ENCODE peak calls at places on chromosomes 2 and 18, in ten cellular contexts. One of them, this sample, is unnamed.

GRCh38 chr2:120522151-120522751 is 176.3 kb downstream of the INHBB start:
- DNase-seq in testis: peak
- DNase-seq in gastrocnemius medialis: no peak
- DNase-seq in esophagus squamous epithelium: no peak
- DNase-seq in body of pancreas: no peak
- DNase-seq in A549: no peak
- DNase-seq in stomach: no peak
- DNase-seq in right lobe of liver: no peak
- DNase-seq in endothelial cell of umbilical vein: no peak
- DNase-seq in suprapubic skin: no peak
- DNase-seq in this sample: no peak

GRCh38 chr2:137165968-137166367 is 400.6 kb downstream of the THSD7B start:
- DNase-seq in testis: no peak
- DNase-seq in gastrocnemius medialis: no peak
- DNase-seq in esophagus squamous epithelium: no peak
- DNase-seq in body of pancreas: no peak
- DNase-seq in A549: no peak
- DNase-seq in stomach: no peak
- DNase-seq in right lobe of liver: no peak
- DNase-seq in endothelial cell of umbilical vein: no peak
- DNase-seq in suprapubic skin: no peak
- DNase-seq in this sample: no peak

GRCh38 chr2:203830294-203831055 is 37.1 kb upstream of the CTLA4 start:
- DNase-seq in testis: no peak
- DNase-seq in gastrocnemius medialis: no peak
- DNase-seq in esophagus squamous epithelium: no peak
- DNase-seq in body of pancreas: no peak
- DNase-seq in A549: no peak
- DNase-seq in stomach: no peak
- DNase-seq in right lobe of liver: no peak
- DNase-seq in endothelial cell of umbilical vein: no peak
- DNase-seq in suprapubic skin: no peak
- DNase-seq in this sample: no peak

GRCh38 chr2:172412996-172413492 is 14.3 kb upstream of the ITGA6 start:
- DNase-seq in testis: no peak
- DNase-seq in gastrocnemius medialis: no peak
- DNase-seq in esophagus squamous epithelium: no peak
- DNase-seq in body of pancreas: no peak
- DNase-seq in A549: no peak
- DNase-seq in stomach: no peak
- DNase-seq in right lobe of liver: no peak
- DNase-seq in endothelial cell of umbilical vein: no peak
- DNase-seq in suprapubic skin: no peak
- DNase-seq in this sample: no peak

GRCh38 chr18:74714796-74715195 is 117.1 kb downstream of the ZNF407 start:
- DNase-seq in testis: no peak
- DNase-seq in gastrocnemius medialis: no peak
- DNase-seq in esophagus squamous epithelium: no peak
- DNase-seq in body of pancreas: no peak
- DNase-seq in A549: no peak
- DNase-seq in stomach: no peak
- DNase-seq in right lobe of liver: no peak
- DNase-seq in endothelial cell of umbilical vein: no peak
- DNase-seq in suprapubic skin: no peak
- DNase-seq in this sample: no peak

GRCh38 chr2:113111823-113112287 is 15.5 kb upstream of the IL1RN start:
- DNase-seq in testis: no peak
- DNase-seq in gastrocnemius medialis: no peak
- DNase-seq in esophagus squamous epithelium: no peak
- DNase-seq in body of pancreas: no peak
- DNase-seq in A549: no peak
- DNase-seq in stomach: no peak
- DNase-seq in right lobe of liver: no peak
- DNase-seq in endothelial cell of umbilical vein: no peak
- DNase-seq in suprapubic skin: no peak
- DNase-seq in this sample: no peak

GRCh38 chr18:72652990-72653593 is 109.0 kb upstream of the CBLN2 start:
- DNase-seq in testis: peak
- DNase-seq in gastrocnemius medialis: no peak
- DNase-seq in esophagus squamous epithelium: no peak
- DNase-seq in body of pancreas: peak
- DNase-seq in A549: peak
- DNase-seq in stomach: no peak
- DNase-seq in right lobe of liver: no peak
- DNase-seq in endothelial cell of umbilical vein: peak
- DNase-seq in suprapubic skin: no peak
- DNase-seq in this sample: no peak

GRCh38 chr2:7748717-7749415 is 831.7 kb downstream of the RNF144A start:
- DNase-seq in testis: no peak
- DNase-seq in gastrocnemius medialis: no peak
- DNase-seq in esophagus squamous epithelium: no peak
- DNase-seq in body of pancreas: no peak
- DNase-seq in A549: no peak
- DNase-seq in stomach: no peak
- DNase-seq in right lobe of liver: no peak
- DNase-seq in endothelial cell of umbilical vein: no peak
- DNase-seq in suprapubic skin: no peak
- DNase-seq in this sample: peak

GRCh38 chr2:9555338-9556120 is at the start of gene ADAM17:
- DNase-seq in testis: peak
- DNase-seq in gastrocnemius medialis: peak
- DNase-seq in esophagus squamous epithelium: peak
- DNase-seq in body of pancreas: peak
- DNase-seq in A549: peak
- DNase-seq in stomach: peak
- DNase-seq in right lobe of liver: peak
- DNase-seq in endothelial cell of umbilical vein: peak
- DNase-seq in suprapubic skin: peak
- DNase-seq in this sample: peak

GRCh38 chr2:28080911-28081310 is 190.4 kb downstream of the BABAM2 start:
- DNase-seq in testis: peak
- DNase-seq in gastrocnemius medialis: no peak
- DNase-seq in esophagus squamous epithelium: no peak
- DNase-seq in body of pancreas: no peak
- DNase-seq in A549: peak
- DNase-seq in stomach: no peak
- DNase-seq in right lobe of liver: no peak
- DNase-seq in endothelial cell of umbilical vein: peak
- DNase-seq in suprapubic skin: no peak
- DNase-seq in this sample: peak

GRCh38 chr2:221096651-221097567 is 475.2 kb downstream of the EPHA4 start:
- DNase-seq in testis: no peak
- DNase-seq in gastrocnemius medialis: no peak
- DNase-seq in esophagus squamous epithelium: no peak
- DNase-seq in body of pancreas: no peak
- DNase-seq in A549: no peak
- DNase-seq in stomach: no peak
- DNase-seq in right lobe of liver: no peak
- DNase-seq in endothelial cell of umbilical vein: peak
- DNase-seq in suprapubic skin: no peak
- DNase-seq in this sample: no peak

GRCh38 chr2:71066856-71067255 is 1.6 kb upstream of the NAGK start:
- DNase-seq in testis: no peak
- DNase-seq in gastrocnemius medialis: no peak
- DNase-seq in esophagus squamous epithelium: no peak
- DNase-seq in body of pancreas: no peak
- DNase-seq in A549: no peak
- DNase-seq in stomach: no peak
- DNase-seq in right lobe of liver: no peak
- DNase-seq in endothelial cell of umbilical vein: no peak
- DNase-seq in suprapubic skin: no peak
- DNase-seq in this sample: no peak

GRCh38 chr18:47160256-47160655 is 10.0 kb upstream of the HDHD2 start:
- DNase-seq in testis: no peak
- DNase-seq in gastrocnemius medialis: no peak
- DNase-seq in esophagus squamous epithelium: no peak
- DNase-seq in body of pancreas: no peak
- DNase-seq in A549: no peak
- DNase-seq in stomach: no peak
- DNase-seq in right lobe of liver: no peak
- DNase-seq in endothelial cell of umbilical vein: no peak
- DNase-seq in suprapubic skin: no peak
- DNase-seq in this sample: no peak

DNA sequence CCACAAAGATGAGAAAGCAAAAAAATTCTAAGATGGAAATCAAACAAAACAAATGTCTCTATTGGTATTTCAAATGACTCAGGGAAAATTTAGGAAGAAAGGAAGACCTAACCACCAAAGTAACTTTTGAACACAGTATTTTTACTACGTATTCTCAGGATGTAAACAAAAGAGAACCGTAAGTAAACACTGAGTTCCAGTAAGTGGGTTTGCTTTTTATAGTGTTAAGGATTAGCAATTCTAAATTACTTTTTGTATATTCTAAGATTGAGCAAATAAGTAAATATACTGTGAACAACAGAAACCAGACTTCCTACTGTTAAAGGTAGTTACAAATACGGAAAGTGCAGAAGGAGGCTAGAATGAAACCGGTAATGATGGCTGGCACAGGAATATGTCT is 31.6 kb downstream of the SESTD1 start:
- DNase-seq in testis: no peak
- DNase-seq in gastrocnemius medialis: no peak
- DNase-seq in esophagus squamous epithelium: no peak
- DNase-seq in body of pancreas: no peak
- DNase-seq in A549: peak
- DNase-seq in stomach: no peak
- DNase-seq in right lobe of liver: no peak
- DNase-seq in endothelial cell of umbilical vein: no peak
- DNase-seq in suprapubic skin: no peak
- DNase-seq in this sample: no peak
- H3K27ac ChIP-seq in testis: no peak
- H3K27ac ChIP-seq in gastrocnemius medialis: no peak
- H3K27ac ChIP-seq in esophagus squamous epithelium: no peak
- H3K27ac ChIP-seq in body of pancreas: no peak
- H3K27ac ChIP-seq in A549: peak
- H3K27ac ChIP-seq in stomach: no peak
- H3K27ac ChIP-seq in right lobe of liver: no peak
- H3K27ac ChIP-seq in endothelial cell of umbilical vein: no peak
- H3K27ac ChIP-seq in suprapubic skin: no peak
- H3K27ac ChIP-seq in this sample: no peak

DNA sequence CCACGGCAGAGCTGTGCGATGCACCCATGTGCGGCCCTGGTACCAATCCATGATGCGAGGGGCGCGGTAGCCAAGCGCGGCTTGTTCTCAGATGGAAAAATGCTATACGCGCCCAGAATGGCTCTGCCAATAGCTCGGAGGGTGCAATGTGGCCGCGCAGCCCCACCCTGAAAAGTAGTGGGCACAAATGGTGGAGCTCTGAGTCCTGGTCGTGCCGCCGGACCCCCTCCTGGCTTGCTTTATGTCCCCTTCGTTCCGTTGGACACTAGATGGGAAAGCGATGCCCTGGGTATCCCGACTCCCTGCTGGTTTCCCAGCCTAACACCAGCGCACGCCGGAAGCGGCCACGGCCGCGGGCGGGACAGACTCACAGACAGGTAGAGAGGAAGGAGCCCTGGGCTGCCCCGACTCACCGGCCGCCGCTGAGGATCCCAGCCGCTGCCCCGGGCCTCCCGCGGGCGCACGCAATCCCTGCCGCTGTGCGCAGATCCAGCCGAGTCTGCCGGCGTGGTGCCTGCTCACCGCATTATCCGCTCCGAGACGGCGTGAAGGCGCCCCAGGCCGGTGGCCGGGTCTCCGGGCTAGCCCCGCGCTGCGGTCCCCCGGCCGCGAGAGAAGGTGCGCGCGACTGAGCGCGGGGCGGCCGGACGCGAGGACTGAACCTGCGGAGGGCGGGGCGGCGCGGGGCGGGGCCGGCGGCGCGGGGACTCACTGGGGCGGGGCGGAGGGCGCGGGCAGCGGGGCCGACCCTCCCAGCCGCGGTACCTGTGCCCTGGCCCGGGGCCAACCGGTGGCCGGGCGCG is at the start of gene CDC42EP3:
- DNase-seq in testis: peak
- DNase-seq in gastrocnemius medialis: peak
- DNase-seq in esophagus squamous epithelium: no peak
- DNase-seq in body of pancreas: peak
- DNase-seq in A549: peak
- DNase-seq in stomach: peak
- DNase-seq in right lobe of liver: peak
- DNase-seq in endothelial cell of umbilical vein: peak
- DNase-seq in suprapubic skin: peak
- DNase-seq in this sample: peak
- TF ChIP-seq POLR2A in testis: no peak
- TF ChIP-seq POLR2A in gastrocnemius medialis: peak
- TF ChIP-seq POLR2A in esophagus squamous epithelium: peak
- TF ChIP-seq POLR2A in body of pancreas: peak
- TF ChIP-seq POLR2A in A549: peak
- TF ChIP-seq POLR2A in stomach: no peak
- TF ChIP-seq POLR2A in right lobe of liver: peak
- TF ChIP-seq POLR2A in endothelial cell of umbilical vein: peak
- TF ChIP-seq POLR2A in suprapubic skin: peak
- TF ChIP-seq POLR2A in this sample: peak

GRCh38 chr2:234989183-234989701 is 37.4 kb downstream of the SH3BP4 start:
- DNase-seq in testis: peak
- DNase-seq in gastrocnemius medialis: peak
- DNase-seq in esophagus squamous epithelium: no peak
- DNase-seq in body of pancreas: peak
- DNase-seq in A549: no peak
- DNase-seq in stomach: peak
- DNase-seq in right lobe of liver: peak
- DNase-seq in endothelial cell of umbilical vein: peak
- DNase-seq in suprapubic skin: peak
- DNase-seq in this sample: peak
- H3K27ac ChIP-seq in testis: no peak
- H3K27ac ChIP-seq in gastrocnemius medialis: no peak
- H3K27ac ChIP-seq in esophagus squamous epithelium: peak
- H3K27ac ChIP-seq in body of pancreas: peak
- H3K27ac ChIP-seq in A549: peak
- H3K27ac ChIP-seq in stomach: peak
- H3K27ac ChIP-seq in right lobe of liver: peak
- H3K27ac ChIP-seq in endothelial cell of umbilical vein: peak
- H3K27ac ChIP-seq in suprapubic skin: no peak
- H3K27ac ChIP-seq in this sample: peak

DNA sequence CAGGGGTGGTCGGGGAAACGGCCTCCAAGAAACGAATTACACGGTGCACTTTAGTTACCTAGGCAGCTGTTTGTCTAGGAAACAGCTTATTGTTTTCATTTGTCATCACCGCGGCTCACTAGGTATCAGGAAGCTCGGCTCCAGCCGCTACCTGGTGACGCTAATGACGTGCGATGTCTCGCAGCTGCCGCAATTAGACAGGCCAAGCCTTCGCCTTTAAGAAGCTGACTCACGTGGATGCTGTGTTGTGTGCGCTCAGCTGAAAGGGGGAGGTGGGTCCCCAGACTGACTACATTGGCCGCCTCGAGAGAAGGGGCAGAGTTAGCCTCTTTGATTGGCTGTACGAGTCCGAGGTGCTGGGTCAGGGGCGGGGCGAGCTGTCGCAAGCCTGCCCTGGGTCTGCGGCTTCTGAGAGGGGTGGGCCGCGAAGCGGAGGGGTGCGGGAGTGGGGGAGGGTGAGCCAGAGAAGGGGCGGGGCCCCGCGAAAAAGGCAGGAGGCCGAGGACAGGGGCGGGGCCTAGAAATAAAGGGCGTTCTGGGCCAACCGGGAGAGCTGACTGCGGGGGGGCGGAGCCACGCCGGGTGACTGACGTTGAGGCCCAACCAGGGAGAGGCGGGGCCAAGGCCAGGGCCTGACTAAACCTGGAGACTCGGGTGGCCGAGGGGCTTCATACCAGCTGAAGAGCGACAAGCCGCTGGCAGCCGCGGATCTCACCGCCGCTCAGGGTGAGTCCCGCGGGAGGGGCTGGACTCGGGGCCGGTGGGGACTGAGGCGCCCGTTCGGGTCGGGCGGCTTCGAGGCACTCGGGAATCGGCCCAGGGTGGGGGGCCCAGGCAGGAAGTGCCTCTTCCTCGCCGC is at the start of gene YPEL5:
- DNase-seq in testis: peak
- DNase-seq in gastrocnemius medialis: peak
- DNase-seq in esophagus squamous epithelium: peak
- DNase-seq in body of pancreas: peak
- DNase-seq in A549: peak
- DNase-seq in stomach: peak
- DNase-seq in right lobe of liver: peak
- DNase-seq in endothelial cell of umbilical vein: peak
- DNase-seq in suprapubic skin: peak
- DNase-seq in this sample: peak
- TF ChIP-seq POLR2A in testis: peak
- TF ChIP-seq POLR2A in gastrocnemius medialis: peak
- TF ChIP-seq POLR2A in esophagus squamous epithelium: peak
- TF ChIP-seq POLR2A in body of pancreas: peak
- TF ChIP-seq POLR2A in A549: no peak
- TF ChIP-seq POLR2A in stomach: no peak
- TF ChIP-seq POLR2A in right lobe of liver: peak
- TF ChIP-seq POLR2A in endothelial cell of umbilical vein: peak
- TF ChIP-seq POLR2A in suprapubic skin: peak
- TF ChIP-seq POLR2A in this sample: peak